ENCODE peak calls at places on chromosomes 13 and 19, in eight cellular contexts. D is fibroblast of pulmonary artery; L is naive thymus-derived CD4-positive, alpha-beta T cell; E is aorta; M is kidney; G is adrenal gland; J is testis; X is NT2/D1. O is an unnamed sample.

GRCh38 chr19:38977445-38978314 is 2.1 kb upstream of the FBXO17 start:
- DNase-seq in M (no peak), L (no peak), X (no peak), G (no peak), E (no peak), J (no peak), D (no peak), O (no peak)

GRCh38 chr13:54029226-54029625 is 1000.6 kb downstream of the OLFM4 start:
- DNase-seq in M (no peak), G (no peak), L (no peak), E (no peak), X (no peak), D (no peak), J (no peak), O (peak; percentile 98)

GRCh38 chr13:30607908-30608307 is 9.8 kb upstream of the USPL1 start:
- DNase-seq in L (peak; percentile 63), G (no peak), J (no peak), M (no peak), D (no peak), X (no peak), E (no peak), O (no peak)

GRCh38 chr13:113413178-113413897 is 40.0 kb downstream of the ADPRHL1 start:
- DNase-seq in D (no peak), J (no peak), G (no peak), M (peak; percentile 76), X (no peak), L (no peak), E (peak; percentile 90), O (no peak)

GRCh38 chr13:99028890-99029289 is 51.0 kb upstream of the DOCK9 start:
- DNase-seq in L (peak; percentile 41), E (no peak), G (no peak), X (peak; percentile 46), D (no peak), J (no peak), M (no peak), O (no peak)

GRCh38 chr19:46180701-46181385 is 32.8 kb downstream of the IGFL2 start:
- DNase-seq in D (no peak), L (no peak), G (peak; percentile 52), X (no peak), M (no peak), J (no peak), E (no peak), O (no peak)

GRCh38 chr19:5719274-5719960 is 529 bp downstream of the LONP1 start:
- DNase-seq in X (no peak), E (no peak), L (no peak), D (no peak), J (no peak), M (peak; percentile 82), G (peak; percentile 66), O (no peak)

GRCh38 chr13:50123002-50123401 is 107.8 kb downstream of the KCNRG start:
- DNase-seq in X (no peak), J (no peak), M (no peak), D (no peak), L (no peak), E (no peak), G (no peak), O (no peak)

GRCh38 chr13:105410602-105411001 is 1124.9 kb downstream of the EFNB2 start:
- DNase-seq in E (peak; percentile 87), L (peak; percentile 9), X (peak; percentile 44), G (peak; percentile 64), M (peak; percentile 42), J (peak; percentile 86), D (peak; percentile 51), O (no peak)

GRCh38 chr13:107035778-107036177 is 467.8 kb upstream of the ARGLU1 start:
- DNase-seq in X (no peak), M (no peak), D (peak; percentile 21), E (no peak), L (no peak), G (no peak), J (no peak), O (peak; percentile 3)

GRCh38 chr13:97353927-97354326 is 80.0 kb upstream of the RAP2A start:
- DNase-seq in J (no peak), M (no peak), D (no peak), L (no peak), X (no peak), G (no peak), E (no peak), O (no peak)

GRCh38 chr19:35963514-35963913 is 27.3 kb downstream of the LRFN3 start:
- DNase-seq in X (peak; percentile 51), L (peak; percentile 50), J (peak; percentile 62), G (peak; percentile 50), M (no peak), D (peak; percentile 74), E (no peak), O (no peak)

GRCh38 chr13:45416521-45417125 is 1.6 kb downstream of the SLC25A30 start:
- DNase-seq in J (no peak), M (no peak), L (no peak), X (no peak), D (no peak), G (no peak), E (no peak), O (no peak)

GRCh38 chr19:28609944-28610343 is 603.0 kb downstream of the UQCRFS1 start:
- DNase-seq in J (no peak), G (no peak), E (no peak), M (no peak), D (no peak), L (no peak), X (no peak), O (no peak)

GRCh38 chr13:50617134-50617721 is 226.3 kb downstream of the DLEU7 start:
- DNase-seq in D (peak; percentile 80), L (no peak), J (no peak), M (no peak), G (no peak), E (no peak), X (no peak), O (no peak)

GRCh38 chr19:8423821-8424223 is 10.7 kb downstream of the MARCHF2 start:
- DNase-seq in X (peak; percentile 76), E (peak; percentile 97), L (no peak), M (peak; percentile 96), D (peak; percentile 99), G (peak; percentile 98), J (peak; percentile 90), O (peak; percentile 81)

GRCh38 chr13:99033814-99034213 is 56.0 kb upstream of the DOCK9 start:
- DNase-seq in E (no peak), J (no peak), G (no peak), M (no peak), D (peak; percentile 61), L (peak; percentile 33), X (no peak), O (no peak)

GRCh38 chr19:31470229-31470939 is 121.1 kb upstream of the TSHZ3 start:
- DNase-seq in L (no peak), X (no peak), M (no peak), G (no peak), J (no peak), D (no peak), E (no peak), O (no peak)

GRCh38 chr19:43562698-43563241 is 12.6 kb downstream of the XRCC1 start:
- DNase-seq in E (peak; percentile 90), D (peak; percentile 84), J (peak; percentile 60), L (peak; percentile 71), X (no peak), M (peak; percentile 92), G (peak; percentile 90), O (no peak)

GRCh38 chr13:86383561-86383960 is 584.3 kb upstream of the SLITRK6 start:
- DNase-seq in E (no peak), G (no peak), J (no peak), X (no peak), M (no peak), L (no peak), D (no peak), O (no peak)

GRCh38 chr19:2578391-2578826 is 102.5 kb downstream of the GADD45B start:
- DNase-seq in E (peak; percentile 79), X (no peak), M (peak; percentile 79), L (no peak), G (peak; percentile 54), D (peak; percentile 65), J (no peak), O (no peak)

GRCh38 chr19:2582984-2583956 is 107.3 kb downstream of the GADD45B start:
- DNase-seq in G (no peak), M (no peak), X (no peak), E (peak; percentile 41), D (peak; percentile 31), L (no peak), J (no peak), O (no peak)

GRCh38 chr19:2578911-2579677 is 103.2 kb downstream of the GADD45B start:
- DNase-seq in E (peak; percentile 96), J (peak; percentile 92), M (peak; percentile 96), L (peak; percentile 59), D (peak; percentile 94), G (peak; percentile 92), X (peak; percentile 90), O (peak; percentile 47)

GRCh38 chr19:2577722-2578335 is 101.9 kb downstream of the GADD45B start:
- DNase-seq in D (no peak), J (no peak), E (peak; percentile 67), M (peak; percentile 39), X (no peak), L (no peak), G (no peak), O (no peak)

DNA sequence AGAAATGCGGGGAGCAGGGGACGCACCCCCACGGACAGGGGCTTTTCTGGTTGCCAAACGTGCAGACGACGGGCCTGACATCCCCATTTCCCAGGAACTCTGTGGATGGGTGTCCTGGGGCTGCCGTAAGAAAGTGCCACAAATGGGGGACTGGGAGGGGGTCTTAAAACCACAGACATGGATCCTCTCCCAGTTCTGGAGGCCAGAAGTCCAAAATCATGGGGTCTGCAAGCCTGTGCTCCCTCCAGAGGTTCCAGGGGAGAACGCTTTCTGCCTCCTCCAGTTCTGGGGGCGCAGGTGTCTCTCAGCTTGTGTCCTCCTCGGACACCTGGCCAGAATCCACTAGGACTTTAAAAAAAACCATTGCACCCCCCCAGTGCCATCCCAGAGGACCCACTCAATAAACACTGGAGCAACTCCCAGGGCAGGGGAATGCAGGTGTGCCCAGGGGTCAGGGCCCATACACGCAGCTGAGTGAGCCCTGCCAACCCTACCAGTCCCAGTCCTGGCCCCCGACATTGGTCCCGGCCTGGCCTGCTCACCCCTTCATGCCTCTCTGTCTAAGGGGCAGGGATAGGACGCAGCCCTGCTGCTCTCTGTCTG is 103.9 kb downstream of the GADD45B start:
- DNase-seq in X (no peak), J (no peak), D (no peak), E (peak; percentile 61), L (no peak), G (no peak), M (peak; percentile 44), O (no peak)
- H3K4me3 ChIP-seq in X (peak overlapping the region; percentile 56), J (peak overlapping the region; percentile 35), D (peak overlapping the region; percentile 51), E (no peak overlapping the region), L (peak overlapping the region; percentile 33), G (peak overlapping the region; percentile 4), M (peak overlapping the region; percentile 54), O (peak overlapping the region; percentile 57)

GRCh38 chr19:2051771-2052704 is 994 bp upstream of the MKNK2 start:
- DNase-seq in J (no peak), G (no peak), X (no peak), M (peak; percentile 87), D (no peak), L (peak; percentile 36), E (no peak), O (no peak)
- H3K4me3 ChIP-seq in J (no peak overlapping the region), G (no peak overlapping the region), X (peak overlapping the region; percentile 47), M (peak overlapping the region; percentile 47), D (no peak overlapping the region), L (peak overlapping the region; percentile 15), E (no peak overlapping the region), O (peak overlapping the region; percentile 48)

GRCh38 chr19:18607222-18608101 is 863 bp upstream of the CRLF1 start:
- DNase-seq in G (no peak), M (no peak), L (no peak), X (no peak), J (no peak), E (no peak), D (no peak), O (no peak)
- H3K4me3 ChIP-seq in G (no peak overlapping the region), M (no peak overlapping the region), L (no peak overlapping the region), X (peak overlapping the region; percentile 32), J (no peak overlapping the region), E (no peak overlapping the region), D (no peak overlapping the region), O (no peak overlapping the region)

GRCh38 chr13:21095311-21095710 is 33.9 kb upstream of the LATS2 start:
- DNase-seq in D (no peak), M (no peak), G (no peak), L (no peak), E (no peak), J (no peak), X (no peak), O (no peak)
- H3K4me3 ChIP-seq in D (no peak overlapping the region), M (no peak overlapping the region), G (no peak overlapping the region), L (no peak overlapping the region), E (no peak overlapping the region), J (no peak overlapping the region), X (no peak overlapping the region), O (no peak overlapping the region)

O was measured in epithelial cell of proximal tubule.